ENCODE peak calls at places on chromosomes 3 and 15, in seven cellular contexts. M, A, Q, H, L, N and V are unnamed samples.

GRCh38 chr3:49910409-49911123 is 6.9 kb upstream of the MST1R start:
- DNase-seq in L (no peak), H (no peak), Q (no peak), N (no peak), M (no peak), A (no peak), V (no peak)

GRCh38 chr3:114809668-114810413 is 337.2 kb downstream of the ZBTB20 start:
- DNase-seq in A (no peak), M (peak), L (no peak), H (no peak), Q (no peak), N (no peak), V (no peak)

GRCh38 chr15:48963524-48964113 is at the start of gene SHC4:
- DNase-seq in A (peak), H (no peak), L (peak), M (no peak), Q (no peak), N (peak), V (no peak)

GRCh38 chr3:8497582-8497981 is 4.0 kb upstream of the LMCD1 start:
- DNase-seq in L (no peak), A (no peak), N (no peak), Q (no peak), H (no peak), M (no peak), V (no peak)

GRCh38 chr15:40114218-40114617 is 5.5 kb upstream of the BMF start:
- DNase-seq in Q (no peak), H (no peak), N (no peak), M (no peak), L (no peak), A (no peak), V (no peak)

GRCh38 chr3:182979103-182979697 is 1.1 kb downstream of the DCUN1D1 start:
- DNase-seq in M (no peak), A (no peak), N (no peak), Q (no peak), H (no peak), L (no peak), V (no peak)

GRCh38 chr3:196774191-196774820 is 34.6 kb downstream of the PAK2 start:
- DNase-seq in A (peak), Q (no peak), M (peak), N (no peak), L (no peak), H (no peak), V (no peak)

GRCh38 chr15:26210980-26211379 is 347.9 kb upstream of the ATP10A start:
- DNase-seq in H (no peak), N (no peak), Q (no peak), L (no peak), M (no peak), A (no peak), V (no peak)

GRCh38 chr3:142022381-142022780 is 127.0 kb downstream of the TFDP2 start:
- DNase-seq in N (no peak), L (no peak), H (no peak), A (no peak), M (peak), Q (peak), V (no peak)
- TF ChIP-seq CTCF in N (no peak), L (no peak), H (no peak), A (no peak), M (peak), Q (peak), V (no peak)

DNA sequence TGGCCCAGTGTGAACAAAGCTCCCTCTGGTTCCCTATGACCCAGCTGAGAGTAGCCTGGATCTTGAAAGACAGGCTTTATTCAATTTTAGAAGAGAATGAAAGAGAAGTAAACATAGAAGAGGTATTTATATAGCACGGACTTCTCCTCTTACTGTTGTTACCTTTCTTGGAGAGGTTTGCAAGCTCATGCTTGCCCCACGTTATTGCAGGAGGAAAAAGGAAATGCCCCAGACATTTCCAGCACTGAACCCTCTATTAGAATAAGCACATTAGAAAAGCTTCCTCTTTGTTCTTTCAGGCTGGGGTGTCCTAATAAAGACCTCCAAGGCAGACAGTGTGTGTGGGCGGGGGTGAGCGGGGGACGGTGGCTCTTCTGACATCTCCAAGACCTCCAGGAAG is 98.7 kb upstream of the AGBL1 start:
- DNase-seq in N (no peak), M (no peak), Q (no peak), L (no peak), A (peak), H (no peak), V (no peak)
- H3K27ac ChIP-seq in N (no peak), M (no peak), Q (no peak), L (no peak), A (no peak), H (no peak), V (no peak)

GRCh38 chr3:160685144-160685766 is 8.3 kb downstream of the ARL14 start:
- DNase-seq in N (no peak), L (no peak), H (no peak), M (no peak), Q (no peak), A (no peak), V (no peak)
- TF ChIP-seq CTCF in N (peak), L (peak), H (no peak), M (no peak), Q (peak), A (peak), V (peak)

DNA sequence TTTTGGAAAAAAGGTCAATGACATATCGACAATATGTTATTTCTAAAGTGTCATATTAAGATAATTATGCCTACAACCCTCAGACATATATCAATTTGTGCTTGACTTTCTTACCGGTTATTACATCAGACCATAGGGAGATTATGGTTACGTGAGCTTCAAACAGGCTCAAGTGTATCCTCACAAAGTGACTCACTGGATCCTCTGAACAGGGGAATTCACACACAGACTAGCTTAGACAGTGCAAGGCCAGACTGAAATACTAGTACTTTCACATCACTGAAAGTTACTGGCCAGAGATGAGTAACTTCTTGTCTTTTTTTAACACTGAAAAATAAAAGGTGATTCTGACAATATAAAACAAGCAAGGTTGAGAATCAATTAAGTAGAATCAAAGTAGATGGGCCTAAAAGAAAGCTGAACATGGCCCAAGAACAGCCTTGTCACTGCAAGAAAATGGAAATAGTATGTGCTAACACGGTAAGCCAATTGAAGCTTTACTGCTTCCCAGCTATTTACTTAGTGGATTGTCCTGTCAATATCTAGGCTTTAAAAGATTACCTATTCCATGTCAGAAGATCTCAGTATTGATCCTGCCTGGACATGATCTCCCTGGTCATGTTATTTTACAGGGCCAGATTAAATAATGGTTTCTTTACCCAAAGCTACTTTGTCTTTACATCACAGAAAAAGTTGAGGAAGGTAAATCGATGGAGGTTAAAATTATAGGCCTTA is 848.6 kb downstream of the ROBO1 start:
- DNase-seq in H (no peak), L (no peak), Q (no peak), N (no peak), A (peak), M (peak), V (no peak)
- H3K27ac ChIP-seq in H (no peak), L (no peak), Q (peak), N (no peak), A (no peak), M (peak), V (no peak)

GRCh38 chr15:60478633-60479360 is at the start of gene ICE2:
- DNase-seq in A (peak), L (peak), N (peak), Q (peak), H (peak), M (peak), V (peak)
- TF ChIP-seq CTCF in A (no peak), L (no peak), N (no peak), Q (no peak), H (no peak), M (peak), V (no peak)

GRCh38 chr15:84669726-84670125 is 11.7 kb upstream of the NMB start:
- DNase-seq in Q (no peak), A (no peak), N (no peak), M (no peak), H (no peak), L (no peak), V (no peak)
- H3K27ac ChIP-seq in Q (no peak), A (no peak), N (no peak), M (no peak), H (no peak), L (peak), V (no peak)

GRCh38 chr3:153925826-153926514 is 195.2 kb upstream of the ARHGEF26 start:
- DNase-seq in Q (no peak), M (no peak), H (no peak), N (no peak), A (no peak), L (no peak), V (no peak)

DNA sequence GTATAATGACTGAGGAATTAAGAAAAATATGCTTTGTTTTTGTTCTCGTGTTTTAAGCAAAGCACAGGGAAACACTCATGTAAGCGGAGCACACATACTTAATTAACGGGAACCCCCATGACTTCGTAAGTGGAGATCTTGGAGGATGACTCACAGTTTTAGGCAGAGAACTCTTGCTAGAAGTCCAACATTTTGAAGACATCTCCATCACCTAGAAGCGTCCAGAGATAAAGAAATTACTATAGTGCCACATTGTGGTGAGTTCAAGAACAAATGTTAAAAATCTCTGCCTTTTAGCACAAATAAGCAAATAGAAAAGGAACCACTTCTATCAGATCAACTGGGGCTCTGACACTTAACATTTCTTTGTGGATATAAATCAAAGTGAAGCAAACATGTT is 194.1 kb upstream of the ARHGEF26 start:
- DNase-seq in M (peak), A (peak), L (no peak), Q (no peak), N (no peak), H (no peak), V (no peak)
- TF ChIP-seq CTCF in M (no peak), A (no peak), L (no peak), Q (peak), N (no peak), H (peak), V (no peak)

DNA sequence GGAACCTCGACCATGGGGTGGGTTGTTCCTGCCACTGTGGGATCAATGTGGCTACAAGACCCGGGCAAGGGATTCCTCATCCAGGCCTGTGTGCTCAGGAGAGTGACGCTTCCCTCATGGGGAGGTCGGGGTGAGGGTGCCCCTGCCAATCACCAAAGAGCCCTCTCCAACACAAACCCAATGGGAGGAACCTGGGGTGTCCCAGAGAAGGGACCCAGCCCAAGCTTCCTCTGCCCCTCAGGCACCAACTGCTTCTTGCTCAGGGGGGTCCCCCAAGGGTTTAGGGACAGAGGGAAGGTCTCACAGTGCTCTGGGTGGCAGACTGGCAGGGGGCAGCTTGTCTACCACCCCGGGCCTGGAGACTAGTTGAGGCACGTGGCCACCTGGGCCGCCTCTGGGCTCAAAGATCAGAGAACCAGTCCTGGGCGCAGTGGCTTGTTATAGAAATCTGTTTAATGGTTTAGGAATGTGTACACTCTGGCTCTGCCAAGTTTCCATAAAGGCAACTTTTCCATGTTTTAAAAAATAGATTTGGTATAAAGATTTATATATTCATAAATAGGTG is 26.6 kb downstream of the GP9 start:
- DNase-seq in Q (no peak), M (no peak), H (no peak), N (peak), A (peak), L (peak), V (no peak)
- H3K27ac ChIP-seq in Q (no peak), M (no peak), H (peak), N (peak), A (peak), L (peak), V (peak)

GRCh38 chr3:1348547-1348946 is 255.7 kb downstream of the CNTN6 start:
- DNase-seq in L (no peak), A (no peak), Q (no peak), H (no peak), N (no peak), M (no peak), V (no peak)
- TF ChIP-seq CTCF in L (no peak), A (no peak), Q (no peak), H (no peak), N (no peak), M (no peak), V (no peak)

GRCh38 chr3:134373278-134373941 is 837 bp downstream of the AMOTL2 start:
- DNase-seq in H (peak), L (peak), Q (peak), M (no peak), A (peak), N (peak), V (peak)

GRCh38 chr3:134375542-134376384 is 1.5 kb upstream of the AMOTL2 start:
- DNase-seq in A (no peak), Q (no peak), M (no peak), L (no peak), N (no peak), H (no peak), V (no peak)

GRCh38 chr3:134372405-134373277 is 1.6 kb downstream of the AMOTL2 start:
- DNase-seq in Q (no peak), A (no peak), L (no peak), H (no peak), M (no peak), N (no peak), V (no peak)

GRCh38 chr3:134374791-134375541 is 719 bp upstream of the AMOTL2 start:
- DNase-seq in N (peak), L (peak), M (no peak), H (peak), A (peak), Q (peak), V (no peak)

GRCh38 chr3:134373942-134374790 is at the start of gene AMOTL2:
- DNase-seq in L (peak), A (peak), M (no peak), H (peak), Q (peak), N (peak), V (peak)
- H3K27ac ChIP-seq in L (peak), A (peak), M (no peak), H (peak), Q (peak), N (peak), V (peak)